ENCODE peak calls at places on chromosome 21, in six cellular contexts. F is memory B cell; K is activated CD4-positive, alpha-beta T cell treated with anti-CD3 and anti-CD28 coated beads for 48 hours; U is breast epithelium; J is activated naive CD4-positive, alpha-beta T cell treated with anti-CD3 and anti-CD28 coated beads, Interleukin-2, amount 50 U/mL, for 16 hours; P is stimulated activated CD4-positive, alpha-beta T cell treated with anti-CD3 and anti-CD28 coated beads, Interleukin-2, amount 100 ng/mL, for 48 hours. Q is an unnamed sample.

GRCh38 chr21:36232641-36233040 is 76.0 kb downstream of the DOP1B start:
- DNase-seq in F (no peak), K (no peak), U (peak), J (no peak), P (no peak), Q (no peak)

GRCh38 chr21:37582613-37583012 is 216.0 kb downstream of the DYRK1A start:
- DNase-seq in F (no peak), K (peak), U (no peak), J (no peak), P (no peak), Q (no peak)

GRCh38 chr21:45478115-45478801 is 64.0 kb downstream of the SLC19A1 start:
- DNase-seq in F (peak), K (peak), U (no peak), J (peak), P (peak), Q (peak)

GRCh38 chr21:38148046-38148445 is 108.7 kb upstream of the KCNJ15 start:
- DNase-seq in F (no peak), K (no peak), U (no peak), J (no peak), P (no peak), Q (no peak)

GRCh38 chr21:31729622-31730343 is 2.1 kb downstream of the SCAF4 start:
- DNase-seq in F (no peak), K (no peak), U (no peak), J (no peak), P (no peak), Q (no peak)

GRCh38 chr21:45266518-45267389 is 20.9 kb downstream of the POFUT2 start:
- DNase-seq in F (no peak), K (peak), U (peak), J (peak), P (peak), Q (no peak)

GRCh38 chr21:37987668-37988067 is 71.4 kb upstream of the KCNJ6 start:
- DNase-seq in F (no peak), K (no peak), U (no peak), J (no peak), P (no peak), Q (no peak)

GRCh38 chr21:41653944-41654625 is 112.8 kb downstream of the RIPK4 start:
- DNase-seq in F (no peak), K (no peak), U (peak), J (no peak), P (no peak), Q (no peak)

GRCh38 chr21:14942801-14943490 is 121.9 kb downstream of the NRIP1 start:
- DNase-seq in F (no peak), K (no peak), U (no peak), J (no peak), P (no peak), Q (no peak)

GRCh38 chr21:27425172-27425571 is 458.3 kb upstream of the ADAMTS5 start:
- DNase-seq in F (no peak), K (no peak), U (no peak), J (no peak), P (no peak), Q (no peak)

GRCh38 chr21:41425954-41426655 is at the start of gene MX1:
- DNase-seq in F (peak), K (peak), U (peak), J (peak), P (peak), Q (no peak)

GRCh38 chr21:31520506-31521163 is 138.9 kb upstream of the SOD1 start:
- DNase-seq in F (no peak), K (no peak), U (no peak), J (no peak), P (no peak), Q (no peak)

GRCh38 chr21:18725653-18726052 is 322.1 kb upstream of the TMPRSS15 start:
- DNase-seq in F (no peak), K (peak), U (no peak), J (no peak), P (no peak), Q (no peak)

GRCh38 chr21:44519346-44520325 is 20.4 kb downstream of the KRTAP10-1 start:
- DNase-seq in F (no peak), K (no peak), U (no peak), J (no peak), P (no peak), Q (no peak)

GRCh38 chr21:46095106-46095719 is 2.7 kb upstream of the COL6A2 start:
- DNase-seq in F (no peak), K (no peak), U (peak), J (no peak), P (no peak), Q (no peak)

GRCh38 chr21:36193200-36193599 is 36.6 kb downstream of the DOP1B start:
- DNase-seq in F (no peak), K (no peak), U (peak), J (no peak), P (no peak), Q (no peak)

GRCh38 chr21:42571391-42572150 is 57.9 kb downstream of the SLC37A1 start:
- DNase-seq in F (no peak), K (no peak), U (no peak), J (no peak), P (no peak), Q (no peak)

GRCh38 chr21:9735421-9735961 is 785.9 kb upstream of the TPTE start:
- DNase-seq in F (no peak), K (no peak), U (no peak), J (no peak), P (no peak), Q (no peak)

GRCh38 chr21:46503922-46504539 is 45.3 kb downstream of the DIP2A start:
- DNase-seq in F (no peak), K (no peak), U (no peak), J (no peak), P (no peak), Q (no peak)

GRCh38 chr21:15772654-15773053 is 42.9 kb downstream of the USP25 start:
- DNase-seq in F (no peak), K (no peak), U (no peak), J (no peak), P (no peak), Q (no peak)

GRCh38 chr21:29347274-29347681 is 48.6 kb downstream of the BACH1 start:
- DNase-seq in F (no peak), K (no peak), U (no peak), J (no peak), P (no peak), Q (no peak)

GRCh38 chr21:35039595-35040291 is 9.4 kb downstream of the RUNX1 start:
- DNase-seq in F (no peak), K (no peak), U (no peak), J (no peak), P (no peak), Q (no peak)

GRCh38 chr21:46151989-46152938 is 3.1 kb downstream of the FTCD start:
- DNase-seq in F (no peak), K (peak), U (no peak), J (peak), P (no peak), Q (no peak)

GRCh38 chr21:35026617-35027557 is 22.2 kb downstream of the RUNX1 start:
- DNase-seq in F (peak), K (peak), U (no peak), J (peak), P (peak), Q (peak)

GRCh38 chr21:41888749-41889376 is 9.7 kb upstream of the PRDM15 start:
- DNase-seq in F (no peak), K (no peak), U (no peak), J (no peak), P (no peak), Q (no peak)

GRCh38 chr21:26506951-26507350 is 66.1 kb downstream of the CYYR1 start:
- DNase-seq in F (no peak), K (no peak), U (no peak), J (no peak), P (no peak), Q (no peak)

GRCh38 chr21:34351786-34352241 is 12.0 kb upstream of the KCNE2 start:
- DNase-seq in F (peak), K (peak), U (peak), J (no peak), P (no peak), Q (peak)

GRCh38 chr21:45670731-45671130 is 27.2 kb downstream of the PCBP3 start:
- DNase-seq in F (no peak), K (no peak), U (no peak), J (no peak), P (no peak), Q (no peak)

GRCh38 chr21:35607406-35607805 is 452.9 kb downstream of the SETD4 start:
- DNase-seq in F (no peak), K (no peak), U (no peak), J (no peak), P (no peak), Q (no peak)

GRCh38 chr21:38611262-38611661 is 113.0 kb upstream of the ERG start:
- DNase-seq in F (no peak), K (no peak), U (no peak), J (no peak), P (no peak), Q (no peak)

GRCh38 chr21:34511154-34511553 is 856 bp downstream of the KCNE1 start:
- DNase-seq in F (no peak), K (no peak), U (no peak), J (no peak), P (no peak), Q (no peak)

GRCh38 chr21:29888437-29888836 is 51.4 kb downstream of the GRIK1 start:
- DNase-seq in F (no peak), K (no peak), U (no peak), J (no peak), P (no peak), Q (no peak)

GRCh38 chr21:45095505-45095904 is 21.1 kb downstream of the ADARB1 start:
- DNase-seq in F (no peak), K (no peak), U (no peak), J (no peak), P (no peak), Q (no peak)

GRCh38 chr21:39681257-39681656 is 63.7 kb upstream of the IGSF5 start:
- DNase-seq in F (no peak), K (no peak), U (no peak), J (no peak), P (no peak), Q (no peak)

GRCh38 chr21:17798796-17799195 is 20.4 kb downstream of the C21orf91 start:
- DNase-seq in F (no peak), K (no peak), U (no peak), J (no peak), P (no peak), Q (no peak)

Q was measured in GDM1.